ENCODE peak calls at places on chromosomes 3 and 15, in six cellular contexts. One of them, this sample, is unnamed.

GRCh38 chr3:171135536-171135935 is 109.0 kb upstream of the SLC2A2 start:
- DNase-seq in colonic mucosa: no peak
- DNase-seq in Caco-2: no peak
- DNase-seq in upper lobe of left lung: no peak
- DNase-seq in GM12865: no peak
- DNase-seq in mesendoderm: no peak
- DNase-seq in this sample: no peak

GRCh38 chr3:133840055-133840737 is 34.6 kb downstream of the SRPRB start:
- DNase-seq in colonic mucosa: no peak
- DNase-seq in Caco-2: no peak
- DNase-seq in upper lobe of left lung: no peak
- DNase-seq in GM12865: no peak
- DNase-seq in mesendoderm: no peak
- DNase-seq in this sample: no peak

GRCh38 chr15:77027111-77027696 is 32.3 kb downstream of the PSTPIP1 start:
- DNase-seq in colonic mucosa: peak; percentile 15
- DNase-seq in Caco-2: no peak
- DNase-seq in upper lobe of left lung: peak; percentile 17
- DNase-seq in GM12865: no peak
- DNase-seq in mesendoderm: no peak
- DNase-seq in this sample: no peak

GRCh38 chr3:184523825-184524615 is 37.6 kb upstream of the EPHB3 start:
- DNase-seq in colonic mucosa: peak; percentile 40
- DNase-seq in Caco-2: no peak
- DNase-seq in upper lobe of left lung: peak; percentile 65
- DNase-seq in GM12865: no peak
- DNase-seq in mesendoderm: peak; percentile 82
- DNase-seq in this sample: no peak

GRCh38 chr3:89565098-89565497 is 457.7 kb downstream of the EPHA3 start:
- DNase-seq in colonic mucosa: no peak
- DNase-seq in Caco-2: no peak
- DNase-seq in upper lobe of left lung: no peak
- DNase-seq in GM12865: no peak
- DNase-seq in mesendoderm: no peak
- DNase-seq in this sample: no peak

GRCh38 chr3:77618686-77619085 is 578.8 kb downstream of the ROBO2 start:
- DNase-seq in colonic mucosa: no peak
- DNase-seq in Caco-2: no peak
- DNase-seq in upper lobe of left lung: no peak
- DNase-seq in GM12865: no peak
- DNase-seq in mesendoderm: no peak
- DNase-seq in this sample: no peak

GRCh38 chr15:52076889-52077781 is 35.4 kb downstream of the BCL2L10 start:
- DNase-seq in colonic mucosa: peak; percentile 50
- DNase-seq in Caco-2: no peak
- DNase-seq in upper lobe of left lung: no peak
- DNase-seq in GM12865: peak; percentile 72
- DNase-seq in mesendoderm: peak; percentile 13
- DNase-seq in this sample: peak; percentile 59

GRCh38 chr3:45688194-45688881 is 858 bp upstream of the SACM1L start:
- DNase-seq in colonic mucosa: peak; percentile 54
- DNase-seq in Caco-2: peak; percentile 43
- DNase-seq in upper lobe of left lung: no peak
- DNase-seq in GM12865: peak; percentile 68
- DNase-seq in mesendoderm: peak; percentile 84
- DNase-seq in this sample: no peak

GRCh38 chr3:127848131-127849129 is 26.1 kb upstream of the MGLL start:
- DNase-seq in colonic mucosa: no peak
- DNase-seq in Caco-2: no peak
- DNase-seq in upper lobe of left lung: no peak
- DNase-seq in GM12865: no peak
- DNase-seq in mesendoderm: no peak
- DNase-seq in this sample: no peak

GRCh38 chr3:146421814-146422748 is 47.3 kb downstream of the PLSCR2 start:
- DNase-seq in colonic mucosa: no peak
- DNase-seq in Caco-2: no peak
- DNase-seq in upper lobe of left lung: no peak
- DNase-seq in GM12865: no peak
- DNase-seq in mesendoderm: no peak
- DNase-seq in this sample: no peak

GRCh38 chr15:69568621-69569020 is 116.0 kb downstream of the RPLP1 start:
- DNase-seq in colonic mucosa: no peak
- DNase-seq in Caco-2: no peak
- DNase-seq in upper lobe of left lung: no peak
- DNase-seq in GM12865: no peak
- DNase-seq in mesendoderm: no peak
- DNase-seq in this sample: no peak

GRCh38 chr15:53843166-53843565 is 83.7 kb upstream of the WDR72 start:
- DNase-seq in colonic mucosa: no peak
- DNase-seq in Caco-2: no peak
- DNase-seq in upper lobe of left lung: no peak
- DNase-seq in GM12865: no peak
- DNase-seq in mesendoderm: no peak
- DNase-seq in this sample: no peak

GRCh38 chr15:58387130-58387529 is 44.7 kb upstream of the LIPC start:
- DNase-seq in colonic mucosa: no peak
- DNase-seq in Caco-2: no peak
- DNase-seq in upper lobe of left lung: no peak
- DNase-seq in GM12865: no peak
- DNase-seq in mesendoderm: no peak
- DNase-seq in this sample: no peak

GRCh38 chr3:120450914-120451669 is at the start of gene FSTL1:
- DNase-seq in colonic mucosa: peak; percentile 33
- DNase-seq in Caco-2: no peak
- DNase-seq in upper lobe of left lung: no peak
- DNase-seq in GM12865: no peak
- DNase-seq in mesendoderm: peak; percentile 89
- DNase-seq in this sample: no peak

GRCh38 chr3:37453393-37454391 is 279.3 kb upstream of the LRRFIP2 start:
- DNase-seq in colonic mucosa: peak; percentile 37
- DNase-seq in Caco-2: peak; percentile 67
- DNase-seq in upper lobe of left lung: peak; percentile 70
- DNase-seq in GM12865: no peak
- DNase-seq in mesendoderm: peak; percentile 79
- DNase-seq in this sample: no peak

GRCh38 chr15:64686130-64686735 is 89.2 kb downstream of the RBPMS2 start:
- DNase-seq in colonic mucosa: peak; percentile 47
- DNase-seq in Caco-2: peak; percentile 56
- DNase-seq in upper lobe of left lung: no peak
- DNase-seq in GM12865: peak; percentile 52
- DNase-seq in mesendoderm: peak; percentile 77
- DNase-seq in this sample: no peak

GRCh38 chr3:122234117-122234516 is 50.6 kb downstream of the CASR start:
- DNase-seq in colonic mucosa: no peak
- DNase-seq in Caco-2: no peak
- DNase-seq in upper lobe of left lung: no peak
- DNase-seq in GM12865: no peak
- DNase-seq in mesendoderm: no peak
- DNase-seq in this sample: no peak

GRCh38 chr3:21390856-21391255 is 360.2 kb downstream of the ZNF385D start:
- DNase-seq in colonic mucosa: no peak
- DNase-seq in Caco-2: no peak
- DNase-seq in upper lobe of left lung: no peak
- DNase-seq in GM12865: no peak
- DNase-seq in mesendoderm: peak; percentile 50
- DNase-seq in this sample: no peak

GRCh38 chr3:116809218-116809617 is 99.6 kb downstream of the TUSC7 start:
- DNase-seq in colonic mucosa: no peak
- DNase-seq in Caco-2: no peak
- DNase-seq in upper lobe of left lung: no peak
- DNase-seq in GM12865: no peak
- DNase-seq in mesendoderm: no peak
- DNase-seq in this sample: no peak

GRCh38 chr3:195897081-195897852 is 11.1 kb downstream of the TNK2 start:
- DNase-seq in colonic mucosa: no peak
- DNase-seq in Caco-2: no peak
- DNase-seq in upper lobe of left lung: no peak
- DNase-seq in GM12865: no peak
- DNase-seq in mesendoderm: no peak
- DNase-seq in this sample: no peak

GRCh38 chr3:8516047-8516671 is 14.5 kb downstream of the LMCD1 start:
- DNase-seq in colonic mucosa: no peak
- DNase-seq in Caco-2: no peak
- DNase-seq in upper lobe of left lung: no peak
- DNase-seq in GM12865: no peak
- DNase-seq in mesendoderm: no peak
- DNase-seq in this sample: no peak

GRCh38 chr15:90002428-90002844 is 1.3 kb downstream of the ZNF710 start:
- DNase-seq in colonic mucosa: no peak
- DNase-seq in Caco-2: no peak
- DNase-seq in upper lobe of left lung: peak; percentile 60
- DNase-seq in GM12865: peak; percentile 68
- DNase-seq in mesendoderm: peak; percentile 60
- DNase-seq in this sample: no peak

GRCh38 chr15:90003736-90004135 is 2.6 kb downstream of the ZNF710 start:
- DNase-seq in colonic mucosa: no peak
- DNase-seq in Caco-2: no peak
- DNase-seq in upper lobe of left lung: peak; percentile 18
- DNase-seq in GM12865: no peak
- DNase-seq in mesendoderm: no peak
- DNase-seq in this sample: no peak

GRCh38 chr15:90004252-90004651 is 3.1 kb downstream of the ZNF710 start:
- DNase-seq in colonic mucosa: no peak
- DNase-seq in Caco-2: no peak
- DNase-seq in upper lobe of left lung: peak; percentile 27
- DNase-seq in GM12865: no peak
- DNase-seq in mesendoderm: peak; percentile 69
- DNase-seq in this sample: no peak

GRCh38 chr15:90006217-90007088 is 5.3 kb downstream of the ZNF710 start:
- DNase-seq in colonic mucosa: no peak
- DNase-seq in Caco-2: no peak
- DNase-seq in upper lobe of left lung: peak; percentile 19
- DNase-seq in GM12865: peak; percentile 30
- DNase-seq in mesendoderm: no peak
- DNase-seq in this sample: no peak

DNA sequence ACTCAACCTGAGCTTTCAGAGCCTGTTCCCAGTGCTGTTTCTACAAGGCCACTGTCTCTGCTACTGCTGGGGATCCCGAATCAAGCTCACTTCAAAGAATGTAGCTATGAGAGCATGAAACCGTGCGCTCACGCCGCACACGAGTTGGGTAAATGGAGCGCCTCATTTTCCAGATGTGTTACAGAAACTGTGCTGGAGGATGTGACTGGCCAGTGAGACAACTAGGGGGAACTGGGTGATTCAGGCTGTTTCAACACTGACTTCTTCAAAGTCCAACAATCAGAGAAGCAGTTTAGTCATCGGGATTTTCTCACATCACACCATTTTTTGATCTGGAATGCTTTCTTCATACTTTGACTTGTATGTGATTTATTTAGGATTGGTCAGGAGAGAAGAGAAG is 3.5 kb downstream of the ZNF710 start:
- DNase-seq in colonic mucosa: no peak
- DNase-seq in Caco-2: no peak
- DNase-seq in upper lobe of left lung: peak; percentile 69
- DNase-seq in GM12865: peak; percentile 58
- DNase-seq in mesendoderm: no peak
- DNase-seq in this sample: no peak
- H3K4me3 ChIP-seq in colonic mucosa: no peak overlapping the region
- H3K4me3 ChIP-seq in Caco-2: no peak overlapping the region
- H3K4me3 ChIP-seq in upper lobe of left lung: no peak overlapping the region
- H3K4me3 ChIP-seq in GM12865: peak overlapping the region; percentile 91
- H3K4me3 ChIP-seq in mesendoderm: no peak overlapping the region
- H3K4me3 ChIP-seq in this sample: peak overlapping the region; percentile 79

GRCh38 chr3:33791477-33792166 is 6.8 kb upstream of the PDCD6IP start:
- DNase-seq in colonic mucosa: peak; percentile 31
- DNase-seq in Caco-2: no peak
- DNase-seq in upper lobe of left lung: peak; percentile 76
- DNase-seq in GM12865: peak; percentile 9
- DNase-seq in mesendoderm: no peak
- DNase-seq in this sample: no peak

GRCh38 chr3:33787328-33788009 is 11.0 kb upstream of the PDCD6IP start:
- DNase-seq in colonic mucosa: peak; percentile 65
- DNase-seq in Caco-2: peak; percentile 70
- DNase-seq in upper lobe of left lung: peak; percentile 54
- DNase-seq in GM12865: peak; percentile 83
- DNase-seq in mesendoderm: peak; percentile 87
- DNase-seq in this sample: no peak

GRCh38 chr3:33790091-33790490 is 8.3 kb upstream of the PDCD6IP start:
- DNase-seq in colonic mucosa: no peak
- DNase-seq in Caco-2: no peak
- DNase-seq in upper lobe of left lung: no peak
- DNase-seq in GM12865: no peak
- DNase-seq in mesendoderm: no peak
- DNase-seq in this sample: no peak

GRCh38 chr3:33789183-33789954 is 9.1 kb upstream of the PDCD6IP start:
- DNase-seq in colonic mucosa: no peak
- DNase-seq in Caco-2: no peak
- DNase-seq in upper lobe of left lung: no peak
- DNase-seq in GM12865: no peak
- DNase-seq in mesendoderm: peak; percentile 63
- DNase-seq in this sample: no peak

DNA sequence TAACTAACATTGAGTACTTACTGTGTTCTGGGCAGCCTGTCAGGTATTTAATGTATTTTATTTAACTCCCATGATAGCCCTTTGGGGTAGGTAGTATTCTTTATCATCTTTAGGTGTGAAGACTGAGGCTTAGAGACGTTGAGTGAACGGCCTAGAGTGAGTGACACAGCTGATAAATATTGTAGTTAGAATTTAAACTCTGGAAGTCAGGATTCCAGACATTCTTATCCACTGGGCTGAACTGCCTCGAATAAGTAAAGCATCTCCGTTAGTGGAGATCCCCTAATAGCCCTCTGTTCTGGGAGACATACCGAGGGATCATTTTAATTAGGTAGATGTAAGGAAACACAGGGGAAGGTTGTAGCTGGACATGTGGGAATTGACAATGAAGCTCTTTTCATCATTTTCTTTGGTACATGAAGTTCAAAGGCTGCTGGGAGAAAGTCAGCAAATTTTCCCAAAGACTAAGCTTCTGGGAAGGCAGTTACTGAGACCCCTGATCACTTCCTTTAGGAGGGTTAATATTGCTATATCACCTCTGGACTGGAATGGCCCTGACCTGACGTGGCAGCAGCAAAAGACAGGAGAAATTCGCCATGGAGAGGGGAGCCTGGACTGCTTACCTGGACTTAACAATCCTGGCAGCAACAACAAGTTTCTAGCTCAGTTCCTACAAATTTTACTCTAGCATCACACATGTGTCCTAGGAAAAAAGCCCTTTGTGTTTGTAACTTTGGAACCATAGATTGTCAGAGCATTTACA is 11.7 kb upstream of the PDCD6IP start:
- DNase-seq in colonic mucosa: no peak
- DNase-seq in Caco-2: no peak
- DNase-seq in upper lobe of left lung: no peak
- DNase-seq in GM12865: no peak
- DNase-seq in mesendoderm: peak; percentile 62
- DNase-seq in this sample: no peak
- H3K4me3 ChIP-seq in colonic mucosa: no peak overlapping the region
- H3K4me3 ChIP-seq in Caco-2: peak overlapping the region; percentile 38
- H3K4me3 ChIP-seq in upper lobe of left lung: peak overlapping the region; percentile 28
- H3K4me3 ChIP-seq in GM12865: peak overlapping the region; percentile 25
- H3K4me3 ChIP-seq in mesendoderm: no peak overlapping the region
- H3K4me3 ChIP-seq in this sample: peak overlapping the region; percentile 50

GRCh38 chr15:98421419-98422085 is 226.8 kb upstream of the IGF1R start:
- DNase-seq in colonic mucosa: peak; percentile 59
- DNase-seq in Caco-2: peak; percentile 71
- DNase-seq in upper lobe of left lung: peak; percentile 54
- DNase-seq in GM12865: peak; percentile 54
- DNase-seq in mesendoderm: peak; percentile 67
- DNase-seq in this sample: no peak
- H3K4me3 ChIP-seq in colonic mucosa: peak overlapping the region; percentile 6
- H3K4me3 ChIP-seq in Caco-2: no peak overlapping the region
- H3K4me3 ChIP-seq in upper lobe of left lung: peak overlapping the region; percentile 29
- H3K4me3 ChIP-seq in GM12865: no peak overlapping the region
- H3K4me3 ChIP-seq in mesendoderm: no peak overlapping the region
- H3K4me3 ChIP-seq in this sample: no peak overlapping the region

GRCh38 chr3:50278868-50279224 is at the start of gene LSMEM2:
- DNase-seq in colonic mucosa: no peak
- DNase-seq in Caco-2: no peak
- DNase-seq in upper lobe of left lung: no peak
- DNase-seq in GM12865: no peak
- DNase-seq in mesendoderm: no peak
- DNase-seq in this sample: no peak
- H3K4me3 ChIP-seq in colonic mucosa: no peak within 1 kb of the TSS
- H3K4me3 ChIP-seq in Caco-2: no peak within 1 kb of the TSS
- H3K4me3 ChIP-seq in upper lobe of left lung: no peak within 1 kb of the TSS
- H3K4me3 ChIP-seq in GM12865: no peak within 1 kb of the TSS
- H3K4me3 ChIP-seq in mesendoderm: no peak within 1 kb of the TSS
- H3K4me3 ChIP-seq in this sample: no peak within 1 kb of the TSS